ENCODE peak calls at places on chromosomes 13 and 19, in nine cellular contexts. D is stomach, K is IMR-90, A is testis, E is tibial nerve, R is suprapubic skin, H is heart left ventricle, X is body of pancreas, L is uterus. B is an unnamed sample.

GRCh38 chr19:17125728-17126677 is 50.4 kb downstream of the MYO9B start:
- DNase-seq in D (peak), K (peak), A (peak), E (peak), R (no peak), H (peak), X (peak), L (peak), B (no peak)

GRCh38 chr19:709965-710714 is 1.4 kb downstream of the PALM start:
- DNase-seq in D (no peak), K (no peak), A (peak), E (no peak), R (no peak), H (peak), X (no peak), L (peak), B (no peak)

GRCh38 chr13:21625366-21625765 is 21.4 kb upstream of the MICU2 start:
- DNase-seq in D (no peak), K (peak), A (no peak), E (no peak), R (no peak), H (no peak), X (no peak), L (no peak), B (no peak)

GRCh38 chr13:36345438-36346221 is 564 bp downstream of the SPART start:
- DNase-seq in D (peak), K (peak), A (peak), E (peak), R (peak), H (peak), X (peak), L (peak), B (no peak)

GRCh38 chr13:97256343-97256783 is 34.2 kb downstream of the MBNL2 start:
- DNase-seq in D (no peak), K (peak), A (no peak), E (no peak), R (no peak), H (no peak), X (peak), L (no peak), B (no peak)

GRCh38 chr13:79246575-79246949 is 159.5 kb downstream of the RBM26 start:
- DNase-seq in D (no peak), K (no peak), A (no peak), E (no peak), R (no peak), H (no peak), X (no peak), L (no peak), B (no peak)

GRCh38 chr13:113564331-113565023 is 20.1 kb upstream of the TFDP1 start:
- DNase-seq in D (peak), K (no peak), A (peak), E (no peak), R (peak), H (no peak), X (no peak), L (no peak), B (peak)

GRCh38 chr19:32819415-32820400 is 49.9 kb downstream of the SLC7A9 start:
- DNase-seq in D (no peak), K (no peak), A (no peak), E (no peak), R (no peak), H (no peak), X (no peak), L (no peak), B (no peak)

GRCh38 chr19:14411161-14411560 is 8.0 kb downstream of the DDX39A start:
- DNase-seq in D (no peak), K (no peak), A (no peak), E (no peak), R (no peak), H (no peak), X (no peak), L (no peak), B (no peak)

GRCh38 chr19:17718467-17718987 is 753 bp upstream of the MAP1S start:
- DNase-seq in D (no peak), K (no peak), A (no peak), E (no peak), R (no peak), H (no peak), X (no peak), L (no peak), B (no peak)

GRCh38 chr13:44974056-44974798 is 15.0 kb downstream of the NUFIP1 start:
- DNase-seq in D (peak), K (peak), A (peak), E (peak), R (no peak), H (peak), X (peak), L (no peak), B (no peak)

GRCh38 chr13:26075498-26075897 is 23.7 kb upstream of the SHISA2 start:
- DNase-seq in D (no peak), K (no peak), A (peak), E (peak), R (no peak), H (no peak), X (no peak), L (no peak), B (no peak)

GRCh38 chr13:53150568-53150967 is 122.0 kb downstream of the OLFM4 start:
- DNase-seq in D (peak), K (no peak), A (no peak), E (no peak), R (no peak), H (no peak), X (peak), L (no peak), B (no peak)

GRCh38 chr19:48858984-48859710 is 9.3 kb downstream of the PLEKHA4 start:
- DNase-seq in D (no peak), K (no peak), A (no peak), E (no peak), R (no peak), H (no peak), X (peak), L (no peak), B (no peak)

GRCh38 chr19:48553676-48554384 is 1.9 kb downstream of the SULT2B1 start:
- DNase-seq in D (peak), K (peak), A (peak), E (no peak), R (no peak), H (no peak), X (peak), L (peak), B (no peak)

GRCh38 chr19:18464646-18465045 is 26.7 kb upstream of the ISYNA1 start:
- DNase-seq in D (peak), K (peak), A (peak), E (peak), R (no peak), H (peak), X (peak), L (peak), B (peak)

GRCh38 chr19:42366676-42367075 is 23.4 kb downstream of the CNFN start:
- DNase-seq in D (no peak), K (no peak), A (no peak), E (no peak), R (no peak), H (peak), X (no peak), L (no peak), B (no peak)

GRCh38 chr19:47239610-47240296 is 8.8 kb upstream of the BBC3 start:
- DNase-seq in D (peak), K (peak), A (peak), E (no peak), R (no peak), H (peak), X (peak), L (peak), B (peak)

GRCh38 chr13:107185889-107186288 is 618.0 kb upstream of the ARGLU1 start:
- DNase-seq in D (no peak), K (peak), A (no peak), E (no peak), R (no peak), H (no peak), X (no peak), L (no peak), B (no peak)

GRCh38 chr13:112959701-112960542 is 9.1 kb upstream of the MCF2L start:
- DNase-seq in D (no peak), K (no peak), A (no peak), E (no peak), R (peak), H (no peak), X (no peak), L (no peak), B (no peak)

DNA sequence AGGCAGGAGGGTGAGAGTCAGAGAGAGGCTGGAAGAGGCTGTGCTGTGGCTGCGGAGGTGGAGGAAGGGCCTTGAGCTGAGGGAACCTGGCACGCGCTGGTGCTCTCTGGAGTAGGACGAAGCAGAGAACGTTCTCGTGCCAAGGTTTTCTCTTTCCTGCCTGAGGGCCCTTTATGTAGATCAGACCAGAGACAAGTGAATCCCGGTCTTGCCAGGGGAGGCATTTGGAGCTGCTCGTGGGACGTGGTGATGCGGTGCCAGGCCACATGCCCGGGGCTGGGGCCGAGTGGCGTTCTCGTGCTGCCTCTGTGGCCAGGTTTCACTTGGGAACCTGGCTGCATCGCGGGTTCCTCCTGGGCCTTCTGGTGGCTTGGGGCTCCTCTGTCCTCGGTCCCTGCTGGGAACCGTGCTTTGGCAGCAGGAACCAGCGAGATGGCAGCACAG is 54.2 kb downstream of the KDM4B start:
- DNase-seq in D (no peak), K (no peak), A (peak), E (no peak), R (no peak), H (no peak), X (no peak), L (peak), B (peak)
- TF ChIP-seq POLR2A in D (no peak), K (no peak), A (no peak), E (no peak), R (no peak), H (no peak), X (no peak), L (no peak), B (no peak)

GRCh38 chr19:45112111-45112827 is 19.3 kb downstream of the PPP1R37 start:
- DNase-seq in D (no peak), K (no peak), A (no peak), E (no peak), R (no peak), H (no peak), X (no peak), L (no peak), B (no peak)
- H3K4me3 ChIP-seq in D (no peak), K (no peak), A (no peak), E (no peak), R (no peak), H (no peak), X (no peak), L (no peak), B (no peak)

GRCh38 chr19:23391239-23391638 is 4.0 kb downstream of the ZNF91 start:
- DNase-seq in D (no peak), K (no peak), A (no peak), E (no peak), R (no peak), H (no peak), X (no peak), L (no peak), B (no peak)

GRCh38 chr19:23399443-23399842 is 4.2 kb upstream of the ZNF91 start:
- DNase-seq in D (no peak), K (no peak), A (no peak), E (no peak), R (no peak), H (no peak), X (no peak), L (no peak), B (no peak)

GRCh38 chr19:23392706-23393105 is 2.6 kb downstream of the ZNF91 start:
- DNase-seq in D (no peak), K (no peak), A (no peak), E (no peak), R (no peak), H (no peak), X (no peak), L (no peak), B (no peak)

GRCh38 chr19:23393121-23393520 is 2.1 kb downstream of the ZNF91 start:
- DNase-seq in D (no peak), K (no peak), A (no peak), E (no peak), R (no peak), H (no peak), X (no peak), L (no peak), B (no peak)

GRCh38 chr19:23395041-23395721 is at the start of gene ZNF91:
- DNase-seq in D (peak), K (peak), A (peak), E (peak), R (peak), H (peak), X (peak), L (peak), B (peak)
- TF ChIP-seq POLR2A in D (no peak), K (peak), A (peak), E (peak), R (no peak), H (peak), X (peak), L (peak), B (peak)

DNA sequence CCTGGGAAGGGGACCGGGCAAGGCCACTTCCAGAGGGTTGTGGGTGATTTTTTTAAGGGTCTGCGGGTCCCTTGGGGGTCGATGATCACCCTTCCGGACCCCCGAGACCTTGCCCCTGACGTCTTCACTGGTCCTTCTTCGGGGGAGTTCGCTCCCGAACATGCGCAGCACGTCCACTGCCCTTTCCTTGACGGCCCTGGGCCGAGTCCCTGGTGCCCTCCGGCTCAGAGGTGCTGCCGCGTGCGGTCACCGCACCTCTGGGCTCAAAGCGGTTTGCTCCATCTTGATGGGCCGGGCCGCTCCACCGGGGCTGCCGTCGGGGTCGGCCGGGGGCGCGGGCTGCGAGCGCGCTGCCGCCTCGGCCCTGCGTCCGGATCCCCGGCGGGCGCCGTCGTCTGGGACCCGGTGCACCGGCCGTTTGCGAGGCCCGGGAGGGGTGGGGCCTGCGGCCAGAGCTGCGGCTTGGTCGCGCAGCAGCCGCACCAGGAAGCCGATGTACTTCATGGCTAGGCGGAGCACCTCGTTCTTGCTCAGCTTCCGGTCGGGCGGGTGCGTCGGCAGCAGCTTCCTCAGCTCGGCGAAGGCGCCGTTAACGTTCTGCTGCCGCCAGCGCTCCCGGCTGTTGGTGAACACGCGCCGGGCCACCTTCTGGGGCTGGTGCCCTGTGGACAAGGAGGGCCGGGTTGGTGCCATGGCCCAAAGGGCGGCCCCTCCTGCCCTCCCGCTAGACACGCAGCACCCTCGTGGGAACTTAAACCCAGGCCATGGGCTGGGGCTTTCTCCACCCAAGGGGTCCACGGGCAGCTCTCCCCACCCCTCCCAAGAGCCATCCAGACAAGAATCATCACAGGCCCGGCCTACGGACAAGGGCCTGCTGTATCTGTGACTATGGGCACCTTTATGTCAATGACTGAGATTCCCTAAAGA is 3.3 kb downstream of the LYL1 start:
- DNase-seq in D (peak), K (no peak), A (peak), E (peak), R (peak), H (peak), X (peak), L (peak), B (no peak)
- H3K4me3 ChIP-seq in D (peak), K (no peak), A (peak), E (peak), R (peak), H (peak), X (no peak), L (peak), B (peak)